ENCODE peak calls at places on chromosomes 4 and X, in five cellular contexts. One of them, this sample, is unnamed.

GRCh38 chrX:134840370-134840769 is 150.4 kb upstream of the SMIM10 start:
- DNase-seq in naive thymus-derived CD4-positive, alpha-beta T cell: no peak
- DNase-seq in hypothalamus: no peak
- DNase-seq in activated CD8-positive, alpha-beta memory T cell treated with anti-CD3 and anti-CD28 coated beads for 1 hour: no peak
- DNase-seq in NCI-H446: no peak
- DNase-seq in this sample: no peak

GRCh38 chr4:70583952-70584834 is 7.9 kb upstream of the AMBN start:
- DNase-seq in naive thymus-derived CD4-positive, alpha-beta T cell: no peak
- DNase-seq in hypothalamus: no peak
- DNase-seq in activated CD8-positive, alpha-beta memory T cell treated with anti-CD3 and anti-CD28 coated beads for 1 hour: no peak
- DNase-seq in NCI-H446: no peak
- DNase-seq in this sample: no peak

GRCh38 chrX:37759878-37760418 is 19.9 kb upstream of the CYBB start:
- DNase-seq in naive thymus-derived CD4-positive, alpha-beta T cell: no peak
- DNase-seq in hypothalamus: no peak
- DNase-seq in activated CD8-positive, alpha-beta memory T cell treated with anti-CD3 and anti-CD28 coated beads for 1 hour: no peak
- DNase-seq in NCI-H446: no peak
- DNase-seq in this sample: no peak

GRCh38 chr4:57424231-57424897 is 314.2 kb upstream of the IGFBP7 start:
- DNase-seq in naive thymus-derived CD4-positive, alpha-beta T cell: no peak
- DNase-seq in hypothalamus: no peak
- DNase-seq in activated CD8-positive, alpha-beta memory T cell treated with anti-CD3 and anti-CD28 coated beads for 1 hour: no peak
- DNase-seq in NCI-H446: peak
- DNase-seq in this sample: peak

GRCh38 chr4:7863911-7864681 is 75.6 kb downstream of the AFAP1 start:
- DNase-seq in naive thymus-derived CD4-positive, alpha-beta T cell: peak
- DNase-seq in hypothalamus: no peak
- DNase-seq in activated CD8-positive, alpha-beta memory T cell treated with anti-CD3 and anti-CD28 coated beads for 1 hour: no peak
- DNase-seq in NCI-H446: no peak
- DNase-seq in this sample: no peak

GRCh38 chrX:80876877-80877276 is 67.2 kb upstream of the BRWD3 start:
- DNase-seq in naive thymus-derived CD4-positive, alpha-beta T cell: peak
- DNase-seq in hypothalamus: no peak
- DNase-seq in activated CD8-positive, alpha-beta memory T cell treated with anti-CD3 and anti-CD28 coated beads for 1 hour: no peak
- DNase-seq in NCI-H446: peak
- DNase-seq in this sample: no peak

GRCh38 chr4:105543881-105544280 is 8.5 kb upstream of the ARHGEF38 start:
- DNase-seq in naive thymus-derived CD4-positive, alpha-beta T cell: no peak
- DNase-seq in hypothalamus: no peak
- DNase-seq in activated CD8-positive, alpha-beta memory T cell treated with anti-CD3 and anti-CD28 coated beads for 1 hour: no peak
- DNase-seq in NCI-H446: no peak
- DNase-seq in this sample: no peak

GRCh38 chr4:83850435-83850834 is 314.5 kb downstream of the GPAT3 start:
- DNase-seq in naive thymus-derived CD4-positive, alpha-beta T cell: no peak
- DNase-seq in hypothalamus: no peak
- DNase-seq in activated CD8-positive, alpha-beta memory T cell treated with anti-CD3 and anti-CD28 coated beads for 1 hour: no peak
- DNase-seq in NCI-H446: no peak
- DNase-seq in this sample: no peak

GRCh38 chr4:139666735-139667266 is 1.2 kb downstream of the MGST2 start:
- DNase-seq in naive thymus-derived CD4-positive, alpha-beta T cell: no peak
- DNase-seq in hypothalamus: no peak
- DNase-seq in activated CD8-positive, alpha-beta memory T cell treated with anti-CD3 and anti-CD28 coated beads for 1 hour: no peak
- DNase-seq in NCI-H446: peak
- DNase-seq in this sample: no peak

GRCh38 chr4:1049591-1049905 is 38.1 kb downstream of the FGFRL1 start:
- DNase-seq in naive thymus-derived CD4-positive, alpha-beta T cell: no peak
- DNase-seq in hypothalamus: no peak
- DNase-seq in activated CD8-positive, alpha-beta memory T cell treated with anti-CD3 and anti-CD28 coated beads for 1 hour: no peak
- DNase-seq in NCI-H446: no peak
- DNase-seq in this sample: no peak

GRCh38 chr4:184929476-184929875 is 88.8 kb upstream of the HELT start:
- DNase-seq in naive thymus-derived CD4-positive, alpha-beta T cell: no peak
- DNase-seq in hypothalamus: no peak
- DNase-seq in activated CD8-positive, alpha-beta memory T cell treated with anti-CD3 and anti-CD28 coated beads for 1 hour: no peak
- DNase-seq in NCI-H446: no peak
- DNase-seq in this sample: no peak

GRCh38 chrX:154369453-154370299 is 4.8 kb downstream of the FLNA start:
- DNase-seq in naive thymus-derived CD4-positive, alpha-beta T cell: peak
- DNase-seq in hypothalamus: peak
- DNase-seq in activated CD8-positive, alpha-beta memory T cell treated with anti-CD3 and anti-CD28 coated beads for 1 hour: peak
- DNase-seq in NCI-H446: peak
- DNase-seq in this sample: peak

GRCh38 chr4:3340038-3340702 is 47.3 kb downstream of the RGS12 start:
- DNase-seq in naive thymus-derived CD4-positive, alpha-beta T cell: no peak
- DNase-seq in hypothalamus: no peak
- DNase-seq in activated CD8-positive, alpha-beta memory T cell treated with anti-CD3 and anti-CD28 coated beads for 1 hour: no peak
- DNase-seq in NCI-H446: no peak
- DNase-seq in this sample: no peak

GRCh38 chr4:47705326-47705981 is 132.4 kb downstream of the CORIN start:
- DNase-seq in naive thymus-derived CD4-positive, alpha-beta T cell: no peak
- DNase-seq in hypothalamus: no peak
- DNase-seq in activated CD8-positive, alpha-beta memory T cell treated with anti-CD3 and anti-CD28 coated beads for 1 hour: no peak
- DNase-seq in NCI-H446: no peak
- DNase-seq in this sample: no peak

GRCh38 chrX:121579016-121579760 is 531.8 kb downstream of the GLUD2 start:
- DNase-seq in naive thymus-derived CD4-positive, alpha-beta T cell: no peak
- DNase-seq in hypothalamus: no peak
- DNase-seq in activated CD8-positive, alpha-beta memory T cell treated with anti-CD3 and anti-CD28 coated beads for 1 hour: no peak
- DNase-seq in NCI-H446: no peak
- DNase-seq in this sample: no peak

GRCh38 chr4:121336706-121337105 is 44.1 kb downstream of the QRFPR start:
- DNase-seq in naive thymus-derived CD4-positive, alpha-beta T cell: no peak
- DNase-seq in hypothalamus: no peak
- DNase-seq in activated CD8-positive, alpha-beta memory T cell treated with anti-CD3 and anti-CD28 coated beads for 1 hour: no peak
- DNase-seq in NCI-H446: no peak
- DNase-seq in this sample: no peak

GRCh38 chr4:56870927-56871326 is 36.8 kb upstream of the REST start:
- DNase-seq in naive thymus-derived CD4-positive, alpha-beta T cell: no peak
- DNase-seq in hypothalamus: no peak
- DNase-seq in activated CD8-positive, alpha-beta memory T cell treated with anti-CD3 and anti-CD28 coated beads for 1 hour: no peak
- DNase-seq in NCI-H446: peak
- DNase-seq in this sample: no peak

GRCh38 chr4:63430105-63430504 is 979.1 kb downstream of the TECRL start:
- DNase-seq in naive thymus-derived CD4-positive, alpha-beta T cell: no peak
- DNase-seq in hypothalamus: no peak
- DNase-seq in activated CD8-positive, alpha-beta memory T cell treated with anti-CD3 and anti-CD28 coated beads for 1 hour: no peak
- DNase-seq in NCI-H446: no peak
- DNase-seq in this sample: no peak

GRCh38 chrX:11787564-11787963 is 29.5 kb downstream of the MSL3 start:
- DNase-seq in naive thymus-derived CD4-positive, alpha-beta T cell: peak
- DNase-seq in hypothalamus: peak
- DNase-seq in activated CD8-positive, alpha-beta memory T cell treated with anti-CD3 and anti-CD28 coated beads for 1 hour: peak
- DNase-seq in NCI-H446: peak
- DNase-seq in this sample: peak

GRCh38 chrX:69015564-69016218 is 149.6 kb downstream of the PJA1 start:
- DNase-seq in naive thymus-derived CD4-positive, alpha-beta T cell: no peak
- DNase-seq in hypothalamus: no peak
- DNase-seq in activated CD8-positive, alpha-beta memory T cell treated with anti-CD3 and anti-CD28 coated beads for 1 hour: no peak
- DNase-seq in NCI-H446: no peak
- DNase-seq in this sample: peak

GRCh38 chr4:6622744-6623143 is 17.7 kb upstream of the MRFAP1 start:
- DNase-seq in naive thymus-derived CD4-positive, alpha-beta T cell: no peak
- DNase-seq in hypothalamus: no peak
- DNase-seq in activated CD8-positive, alpha-beta memory T cell treated with anti-CD3 and anti-CD28 coated beads for 1 hour: no peak
- DNase-seq in NCI-H446: no peak
- DNase-seq in this sample: no peak

GRCh38 chrX:30642642-30643041 is 10.6 kb upstream of the GK start:
- DNase-seq in naive thymus-derived CD4-positive, alpha-beta T cell: no peak
- DNase-seq in hypothalamus: no peak
- DNase-seq in activated CD8-positive, alpha-beta memory T cell treated with anti-CD3 and anti-CD28 coated beads for 1 hour: no peak
- DNase-seq in NCI-H446: no peak
- DNase-seq in this sample: no peak

GRCh38 chr4:173237722-173238121 is 69.1 kb downstream of the GALNT7 start:
- DNase-seq in naive thymus-derived CD4-positive, alpha-beta T cell: no peak
- DNase-seq in hypothalamus: no peak
- DNase-seq in activated CD8-positive, alpha-beta memory T cell treated with anti-CD3 and anti-CD28 coated beads for 1 hour: no peak
- DNase-seq in NCI-H446: no peak
- DNase-seq in this sample: no peak